ENCODE peak calls at places on chromosomes 3 and 15, in ten cellular contexts. B is GM23248; L is substantia nigra; D is pulmonary artery endothelial cell; I is astrocyte; X is HTR-8/SVneo; U is progenitor cell of endocrine pancreas; Y is lower leg skin; F is SHP77; P is stimulated activated naive CD4-positive, alpha-beta T cell. Q is an unnamed sample.

GRCh38 chr15:51313644-51314280 is 24.6 kb downstream of the CYP19A1 start:
- DNase-seq in B (no peak), L (no peak), D (no peak), I (no peak), X (no peak), U (no peak), Y (no peak), F (no peak), P (no peak), Q (no peak)

GRCh38 chr3:141250828-141251227 is 19.2 kb downstream of the PXYLP1 start:
- DNase-seq in B (peak; percentile 64), L (no peak), D (no peak), I (peak; percentile 69), X (no peak), U (no peak), Y (no peak), F (no peak), P (no peak), Q (no peak)

GRCh38 chr3:136074546-136074945 is 109.0 kb downstream of the PPP2R3A start:
- DNase-seq in B (peak; percentile 65), L (no peak), D (no peak), I (peak; percentile 47), X (no peak), U (no peak), Y (no peak), F (no peak), P (no peak), Q (no peak)

GRCh38 chr3:185549651-185550111 is 2.7 kb downstream of the LIPH start:
- DNase-seq in B (peak; percentile 31), L (no peak), D (no peak), I (peak; percentile 45), X (no peak), U (no peak), Y (no peak), F (no peak), P (no peak), Q (no peak)

GRCh38 chr15:65414841-65415621 is 7.7 kb downstream of the IGDCC4 start:
- DNase-seq in B (no peak), L (peak; percentile 43), D (no peak), I (peak; percentile 57), X (no peak), U (no peak), Y (no peak), F (peak; percentile 77), P (no peak), Q (no peak)

GRCh38 chr15:83435202-83435601 is 11.9 kb upstream of the SH3GL3 start:
- DNase-seq in B (peak; percentile 29), L (no peak), D (no peak), I (peak; percentile 66), X (no peak), U (no peak), Y (no peak), F (no peak), P (no peak), Q (no peak)

GRCh38 chr3:177195242-177195940 is 1.9 kb downstream of the TBL1XR1 start:
- DNase-seq in B (peak; percentile 41), L (no peak), D (no peak), I (no peak), X (no peak), U (no peak), Y (no peak), F (no peak), P (no peak), Q (no peak)

GRCh38 chr15:82648257-82649103 is 1.3 kb upstream of the CPEB1 start:
- DNase-seq in B (peak; percentile 33), L (peak; percentile 27), D (no peak), I (no peak), X (no peak), U (no peak), Y (no peak), F (no peak), P (no peak), Q (no peak)

GRCh38 chr3:74614133-74614967 is at the start of gene CNTN3:
- DNase-seq in B (peak; percentile 69), L (peak; percentile 12), D (no peak), I (peak; percentile 7), X (no peak), U (peak; percentile 45), Y (no peak), F (no peak), P (no peak), Q (no peak)

GRCh38 chr3:55191911-55192787 is 264.3 kb upstream of the LRTM1 start:
- DNase-seq in B (peak; percentile 96), L (no peak), D (no peak), I (peak; percentile 100), X (peak; percentile 69), U (no peak), Y (no peak), F (no peak), P (no peak), Q (no peak)

GRCh38 chr15:67110400-67110799 is 45.0 kb downstream of the SMAD3 start:
- DNase-seq in B (no peak), L (no peak), D (no peak), I (no peak), X (no peak), U (no peak), Y (no peak), F (no peak), P (no peak), Q (no peak)

GRCh38 chr3:185717627-185718330 is 107.1 kb downstream of the IGF2BP2 start:
- DNase-seq in B (no peak), L (no peak), D (no peak), I (no peak), X (no peak), U (no peak), Y (no peak), F (no peak), P (no peak), Q (no peak)

GRCh38 chr15:63969652-63970421 is 76.4 kb downstream of the DAPK2 start:
- DNase-seq in B (no peak), L (no peak), D (no peak), I (no peak), X (no peak), U (no peak), Y (no peak), F (no peak), P (no peak), Q (no peak)

GRCh38 chr15:35630570-35630969 is 84.6 kb upstream of the DPH6 start:
- DNase-seq in B (peak; percentile 60), L (no peak), D (no peak), I (no peak), X (no peak), U (no peak), Y (peak; percentile 15), F (no peak), P (no peak), Q (no peak)

GRCh38 chr3:134078169-134078821 is 48.6 kb upstream of the SLCO2A1 start:
- DNase-seq in B (peak; percentile 91), L (no peak), D (no peak), I (no peak), X (no peak), U (no peak), Y (peak; percentile 59), F (no peak), P (no peak), Q (no peak)

GRCh38 chr3:111947179-111947727 is 31.6 kb upstream of the ABHD10 start:
- DNase-seq in B (peak; percentile 74), L (no peak), D (peak; percentile 89), I (peak; percentile 79), X (no peak), U (no peak), Y (no peak), F (no peak), P (no peak), Q (no peak)

GRCh38 chr15:95291878-95292472 is 1038.5 kb upstream of the NR2F2 start:
- DNase-seq in B (peak; percentile 57), L (no peak), D (no peak), I (no peak), X (peak; percentile 26), U (no peak), Y (no peak), F (no peak), P (no peak), Q (no peak)

GRCh38 chr3:86942191-86942590 is 48.8 kb downstream of the VGLL3 start:
- DNase-seq in B (no peak), L (no peak), D (no peak), I (no peak), X (no peak), U (no peak), Y (no peak), F (no peak), P (no peak), Q (no peak)

GRCh38 chr3:53811143-53811915 is 34.9 kb downstream of the CHDH start:
- DNase-seq in B (no peak), L (no peak), D (no peak), I (no peak), X (no peak), U (no peak), Y (no peak), F (no peak), P (no peak), Q (no peak)

GRCh38 chr3:187274977-187275338 is 16.6 kb downstream of the MASP1 start:
- DNase-seq in B (no peak), L (peak; percentile 39), D (no peak), I (no peak), X (no peak), U (peak; percentile 11), Y (no peak), F (no peak), P (no peak), Q (no peak)

GRCh38 chr15:42152921-42153680 is 3.3 kb downstream of the PLA2G4F start:
- DNase-seq in B (no peak), L (no peak), D (no peak), I (no peak), X (no peak), U (no peak), Y (no peak), F (no peak), P (no peak), Q (no peak)

GRCh38 chr15:51768018-51768417 is 16.6 kb downstream of the TMOD2 start:
- DNase-seq in B (no peak), L (no peak), D (no peak), I (no peak), X (no peak), U (no peak), Y (no peak), F (no peak), P (no peak), Q (peak; percentile 51)

GRCh38 chr3:155303540-155303939 is 10.1 kb upstream of the STRIT1 start:
- DNase-seq in B (no peak), L (no peak), D (no peak), I (no peak), X (no peak), U (no peak), Y (no peak), F (no peak), P (no peak), Q (no peak)

GRCh38 chr15:89999676-90000174 is 1.4 kb upstream of the ZNF710 start:
- DNase-seq in B (peak; percentile 53), L (no peak), D (no peak), I (peak; percentile 30), X (no peak), U (no peak), Y (no peak), F (no peak), P (no peak), Q (no peak)

GRCh38 chr3:129469026-129469425 is 29.0 kb downstream of the IFT122 start:
- DNase-seq in B (no peak), L (no peak), D (no peak), I (no peak), X (no peak), U (no peak), Y (no peak), F (no peak), P (no peak), Q (no peak)

GRCh38 chr3:137217733-137218132 is 259.9 kb downstream of the IL20RB start:
- DNase-seq in B (no peak), L (no peak), D (no peak), I (no peak), X (no peak), U (no peak), Y (no peak), F (peak; percentile 9), P (no peak), Q (no peak)

GRCh38 chr3:40572588-40572987 is 47.8 kb downstream of the ZNF621 start:
- DNase-seq in B (no peak), L (no peak), D (no peak), I (no peak), X (no peak), U (no peak), Y (no peak), F (no peak), P (no peak), Q (no peak)

GRCh38 chr3:58994746-58995330 is 55.0 kb downstream of the CFAP20DC start:
- DNase-seq in B (peak; percentile 83), L (no peak), D (peak; percentile 27), I (peak; percentile 52), X (peak; percentile 39), U (peak; percentile 28), Y (no peak), F (peak; percentile 63), P (no peak), Q (peak; percentile 47)

Q was measured in naive thymus-derived CD4-positive, alpha-beta T cell.